ENCODE peak calls at places on chromosomes 16 and 17, in seven cellular contexts. One of them, this sample, is unnamed. For H3K4me1, the result is how much of the 10 kb centered on the place peaks cover.

GRCh38 chr16:81570189-81570846 is 125.7 kb downstream of the CMIP start:
- DNase-seq in gastrocnemius medialis: no peak
- DNase-seq in thoracic aorta: no peak
- DNase-seq in upper lobe of right lung: no peak
- DNase-seq in cardiac muscle cell: no peak
- DNase-seq in heart left ventricle: no peak
- DNase-seq in lung: no peak
- DNase-seq in this sample: no peak

GRCh38 chr17:83108709-83109108 is 29.3 kb downstream of the METRNL start:
- DNase-seq in gastrocnemius medialis: no peak
- DNase-seq in thoracic aorta: no peak
- DNase-seq in upper lobe of right lung: no peak
- DNase-seq in cardiac muscle cell: no peak
- DNase-seq in heart left ventricle: no peak
- DNase-seq in lung: no peak
- DNase-seq in this sample: no peak

GRCh38 chr16:59412275-59412841 is 678.2 kb upstream of the GOT2 start:
- DNase-seq in gastrocnemius medialis: no peak
- DNase-seq in thoracic aorta: no peak
- DNase-seq in upper lobe of right lung: no peak
- DNase-seq in cardiac muscle cell: peak
- DNase-seq in heart left ventricle: no peak
- DNase-seq in lung: no peak
- DNase-seq in this sample: no peak

GRCh38 chr16:70701036-70701435 is 15.2 kb upstream of the MTSS2 start:
- DNase-seq in gastrocnemius medialis: no peak
- DNase-seq in thoracic aorta: no peak
- DNase-seq in upper lobe of right lung: no peak
- DNase-seq in cardiac muscle cell: no peak
- DNase-seq in heart left ventricle: no peak
- DNase-seq in lung: no peak
- DNase-seq in this sample: no peak

GRCh38 chr17:14776791-14777190 is 475.9 kb downstream of the HS3ST3B1 start:
- DNase-seq in gastrocnemius medialis: no peak
- DNase-seq in thoracic aorta: no peak
- DNase-seq in upper lobe of right lung: no peak
- DNase-seq in cardiac muscle cell: no peak
- DNase-seq in heart left ventricle: no peak
- DNase-seq in lung: no peak
- DNase-seq in this sample: no peak

GRCh38 chr17:76667356-76667755 is 23.8 kb upstream of the ST6GALNAC1 start:
- DNase-seq in gastrocnemius medialis: no peak
- DNase-seq in thoracic aorta: no peak
- DNase-seq in upper lobe of right lung: no peak
- DNase-seq in cardiac muscle cell: no peak
- DNase-seq in heart left ventricle: no peak
- DNase-seq in lung: no peak
- DNase-seq in this sample: no peak

GRCh38 chr17:9959377-9959981 is 54.4 kb upstream of the RCVRN start:
- DNase-seq in gastrocnemius medialis: no peak
- DNase-seq in thoracic aorta: no peak
- DNase-seq in upper lobe of right lung: peak
- DNase-seq in cardiac muscle cell: peak
- DNase-seq in heart left ventricle: no peak
- DNase-seq in lung: no peak
- DNase-seq in this sample: no peak

GRCh38 chr16:65634291-65634690 is 512.4 kb upstream of the CDH11 start:
- DNase-seq in gastrocnemius medialis: no peak
- DNase-seq in thoracic aorta: no peak
- DNase-seq in upper lobe of right lung: no peak
- DNase-seq in cardiac muscle cell: no peak
- DNase-seq in heart left ventricle: no peak
- DNase-seq in lung: no peak
- DNase-seq in this sample: no peak

GRCh38 chr16:48318630-48319029 is 66.6 kb downstream of the SIAH1 start:
- DNase-seq in gastrocnemius medialis: no peak
- DNase-seq in thoracic aorta: no peak
- DNase-seq in upper lobe of right lung: no peak
- DNase-seq in cardiac muscle cell: no peak
- DNase-seq in heart left ventricle: peak
- DNase-seq in lung: no peak
- DNase-seq in this sample: peak

GRCh38 chr17:41880130-41880529 is 14.9 kb upstream of the KLHL11 start:
- DNase-seq in gastrocnemius medialis: no peak
- DNase-seq in thoracic aorta: no peak
- DNase-seq in upper lobe of right lung: no peak
- DNase-seq in cardiac muscle cell: no peak
- DNase-seq in heart left ventricle: no peak
- DNase-seq in lung: no peak
- DNase-seq in this sample: no peak

GRCh38 chr17:9199474-9200196 is 178.3 kb downstream of the NTN1 start:
- DNase-seq in gastrocnemius medialis: no peak
- DNase-seq in thoracic aorta: no peak
- DNase-seq in upper lobe of right lung: no peak
- DNase-seq in cardiac muscle cell: no peak
- DNase-seq in heart left ventricle: no peak
- DNase-seq in lung: no peak
- DNase-seq in this sample: no peak

GRCh38 chr16:30491744-30492308 is 19.3 kb downstream of the ITGAL start:
- DNase-seq in gastrocnemius medialis: peak
- DNase-seq in thoracic aorta: no peak
- DNase-seq in upper lobe of right lung: no peak
- DNase-seq in cardiac muscle cell: no peak
- DNase-seq in heart left ventricle: no peak
- DNase-seq in lung: no peak
- DNase-seq in this sample: no peak

GRCh38 chr17:1829189-1829578 is 518 bp downstream of the SMYD4 start:
- DNase-seq in gastrocnemius medialis: peak
- DNase-seq in thoracic aorta: no peak
- DNase-seq in upper lobe of right lung: no peak
- DNase-seq in cardiac muscle cell: no peak
- DNase-seq in heart left ventricle: peak
- DNase-seq in lung: no peak
- DNase-seq in this sample: no peak

GRCh38 chr17:77155125-77155524 is 14.4 kb downstream of the SEC14L1 start:
- DNase-seq in gastrocnemius medialis: no peak
- DNase-seq in thoracic aorta: no peak
- DNase-seq in upper lobe of right lung: no peak
- DNase-seq in cardiac muscle cell: no peak
- DNase-seq in heart left ventricle: no peak
- DNase-seq in lung: no peak
- DNase-seq in this sample: no peak

GRCh38 chr17:82241183-82241925 is 12.5 kb downstream of the SLC16A3 start:
- DNase-seq in gastrocnemius medialis: peak
- DNase-seq in thoracic aorta: peak
- DNase-seq in upper lobe of right lung: peak
- DNase-seq in cardiac muscle cell: no peak
- DNase-seq in heart left ventricle: peak
- DNase-seq in lung: peak
- DNase-seq in this sample: peak

GRCh38 chr16:70159355-70160348 is 13.9 kb upstream of the CLEC18C start:
- DNase-seq in gastrocnemius medialis: no peak
- DNase-seq in thoracic aorta: no peak
- DNase-seq in upper lobe of right lung: no peak
- DNase-seq in cardiac muscle cell: peak
- DNase-seq in heart left ventricle: no peak
- DNase-seq in lung: no peak
- DNase-seq in this sample: no peak

GRCh38 chr16:2034695-2035430 is 8.2 kb downstream of the NHERF2 start:
- DNase-seq in gastrocnemius medialis: no peak
- DNase-seq in thoracic aorta: no peak
- DNase-seq in upper lobe of right lung: no peak
- DNase-seq in cardiac muscle cell: no peak
- DNase-seq in heart left ventricle: peak
- DNase-seq in lung: no peak
- DNase-seq in this sample: no peak

GRCh38 chr16:2035431-2036199 is 8.9 kb downstream of the NHERF2 start:
- DNase-seq in gastrocnemius medialis: no peak
- DNase-seq in thoracic aorta: peak
- DNase-seq in upper lobe of right lung: peak
- DNase-seq in cardiac muscle cell: no peak
- DNase-seq in heart left ventricle: peak
- DNase-seq in lung: peak
- DNase-seq in this sample: peak

GRCh38 chr16:2031081-2031577 is 4.4 kb downstream of the NHERF2 start:
- DNase-seq in gastrocnemius medialis: no peak
- DNase-seq in thoracic aorta: no peak
- DNase-seq in upper lobe of right lung: peak
- DNase-seq in cardiac muscle cell: no peak
- DNase-seq in heart left ventricle: peak
- DNase-seq in lung: no peak
- DNase-seq in this sample: peak

GRCh38 chr16:2032285-2033056 is 5.8 kb downstream of the NHERF2 start:
- DNase-seq in gastrocnemius medialis: no peak
- DNase-seq in thoracic aorta: no peak
- DNase-seq in upper lobe of right lung: no peak
- DNase-seq in cardiac muscle cell: no peak
- DNase-seq in heart left ventricle: peak
- DNase-seq in lung: no peak
- DNase-seq in this sample: no peak

GRCh38 chr16:2033057-2033911 is 6.6 kb downstream of the NHERF2 start:
- DNase-seq in gastrocnemius medialis: no peak
- DNase-seq in thoracic aorta: peak
- DNase-seq in upper lobe of right lung: peak
- DNase-seq in cardiac muscle cell: peak
- DNase-seq in heart left ventricle: peak
- DNase-seq in lung: no peak
- DNase-seq in this sample: peak
- H3K4me1 ChIP-seq in gastrocnemius medialis: under half
- H3K4me1 ChIP-seq in thoracic aorta: under half
- H3K4me1 ChIP-seq in upper lobe of right lung: half or more
- H3K4me1 ChIP-seq in cardiac muscle cell: under half
- H3K4me1 ChIP-seq in heart left ventricle: half or more
- H3K4me1 ChIP-seq in lung: under half
- H3K4me1 ChIP-seq in this sample: half or more

GRCh38 chr17:79909121-79909520 is 69.9 kb upstream of the CBX4 start:
- DNase-seq in gastrocnemius medialis: no peak
- DNase-seq in thoracic aorta: no peak
- DNase-seq in upper lobe of right lung: no peak
- DNase-seq in cardiac muscle cell: no peak
- DNase-seq in heart left ventricle: no peak
- DNase-seq in lung: no peak
- DNase-seq in this sample: no peak

GRCh38 chr17:79913451-79913850 is 74.2 kb upstream of the CBX4 start:
- DNase-seq in gastrocnemius medialis: no peak
- DNase-seq in thoracic aorta: no peak
- DNase-seq in upper lobe of right lung: no peak
- DNase-seq in cardiac muscle cell: no peak
- DNase-seq in heart left ventricle: no peak
- DNase-seq in lung: no peak
- DNase-seq in this sample: no peak

GRCh38 chr17:79912552-79913330 is 73.5 kb upstream of the CBX4 start:
- DNase-seq in gastrocnemius medialis: no peak
- DNase-seq in thoracic aorta: no peak
- DNase-seq in upper lobe of right lung: no peak
- DNase-seq in cardiac muscle cell: no peak
- DNase-seq in heart left ventricle: no peak
- DNase-seq in lung: no peak
- DNase-seq in this sample: no peak

GRCh38 chr17:79911430-79912399 is 72.5 kb upstream of the CBX4 start:
- DNase-seq in gastrocnemius medialis: no peak
- DNase-seq in thoracic aorta: no peak
- DNase-seq in upper lobe of right lung: no peak
- DNase-seq in cardiac muscle cell: no peak
- DNase-seq in heart left ventricle: no peak
- DNase-seq in lung: no peak
- DNase-seq in this sample: no peak

DNA sequence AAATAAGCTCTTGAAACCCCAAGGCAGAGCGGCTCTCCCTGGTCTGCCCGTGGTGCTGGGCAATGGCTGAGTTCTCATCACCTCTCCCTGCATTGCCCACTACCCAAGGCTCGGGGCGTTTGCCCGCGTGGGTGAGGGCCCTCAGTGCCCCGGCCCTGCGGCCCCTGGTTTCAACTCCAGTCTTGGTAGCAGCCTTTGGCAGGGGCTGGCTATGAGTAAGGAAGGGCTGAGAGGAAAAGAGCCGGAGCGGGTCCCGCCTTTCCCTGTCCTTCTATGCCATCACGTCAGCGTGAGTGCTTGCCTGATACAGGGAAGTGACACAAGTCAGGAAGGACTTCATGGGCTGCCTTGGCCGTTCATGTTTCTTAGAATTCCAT is 71.7 kb upstream of the CBX4 start:
- DNase-seq in gastrocnemius medialis: no peak
- DNase-seq in thoracic aorta: no peak
- DNase-seq in upper lobe of right lung: no peak
- DNase-seq in cardiac muscle cell: no peak
- DNase-seq in heart left ventricle: no peak
- DNase-seq in lung: no peak
- DNase-seq in this sample: no peak
- TF ChIP-seq CTCF in gastrocnemius medialis: no peak
- TF ChIP-seq CTCF in thoracic aorta: no peak
- TF ChIP-seq CTCF in upper lobe of right lung: no peak
- TF ChIP-seq CTCF in cardiac muscle cell: no peak
- TF ChIP-seq CTCF in heart left ventricle: no peak
- TF ChIP-seq CTCF in lung: no peak
- TF ChIP-seq CTCF in this sample: no peak

GRCh38 chr16:79770244-79771064 is 169.9 kb upstream of the MAF start:
- DNase-seq in gastrocnemius medialis: peak
- DNase-seq in thoracic aorta: peak
- DNase-seq in upper lobe of right lung: peak
- DNase-seq in cardiac muscle cell: peak
- DNase-seq in heart left ventricle: peak
- DNase-seq in lung: peak
- DNase-seq in this sample: peak
- H3K4me3 ChIP-seq in gastrocnemius medialis: peak
- H3K4me3 ChIP-seq in thoracic aorta: peak
- H3K4me3 ChIP-seq in upper lobe of right lung: peak
- H3K4me3 ChIP-seq in cardiac muscle cell: peak
- H3K4me3 ChIP-seq in heart left ventricle: peak
- H3K4me3 ChIP-seq in lung: peak
- H3K4me3 ChIP-seq in this sample: peak

GRCh38 chr17:57268176-57268575 is 11.9 kb downstream of the MSI2 start:
- DNase-seq in gastrocnemius medialis: no peak
- DNase-seq in thoracic aorta: no peak
- DNase-seq in upper lobe of right lung: no peak
- DNase-seq in cardiac muscle cell: no peak
- DNase-seq in heart left ventricle: no peak
- DNase-seq in lung: no peak
- DNase-seq in this sample: no peak
- H3K4me1 ChIP-seq in gastrocnemius medialis: under half
- H3K4me1 ChIP-seq in thoracic aorta: under half
- H3K4me1 ChIP-seq in upper lobe of right lung: under half
- H3K4me1 ChIP-seq in cardiac muscle cell: under half
- H3K4me1 ChIP-seq in heart left ventricle: under half
- H3K4me1 ChIP-seq in lung: under half
- H3K4me1 ChIP-seq in this sample: under half

This sample was measured in heart right ventricle.